ENCODE peak calls at places on chromosome 3, in seven cellular contexts. N is mucosa of descending colon, T is cardiac muscle cell, K is stomach, Q is cardiac fibroblast, E is HFFc6, H is WTC11. B is an unnamed sample.

GRCh38 chr3:54476876-54477275 is 354.5 kb downstream of the CACNA2D3 start:
- DNase-seq in E (no peak), T (no peak), H (no peak), Q (no peak), N (no peak), K (no peak), B (no peak)

GRCh38 chr3:123286308-123287023 is 84.7 kb downstream of the SEC22A start:
- DNase-seq in N (peak; percentile 48), T (peak; percentile 81), E (peak; percentile 65), K (no peak), H (peak; percentile 82), Q (peak; percentile 78), B (peak; percentile 83)

GRCh38 chr3:136838641-136839555 is 20.0 kb downstream of the SLC35G2 start:
- DNase-seq in T (peak; percentile 44), Q (peak; percentile 72), N (no peak), H (no peak), K (no peak), E (peak; percentile 38), B (no peak)

GRCh38 chr3:186417791-186418190 is 55.8 kb upstream of the DGKG start:
- DNase-seq in Q (peak; percentile 92), N (no peak), T (peak; percentile 49), K (no peak), H (no peak), E (peak; percentile 91), B (no peak)

GRCh38 chr3:123414958-123415792 is 33.7 kb downstream of the ADCY5 start:
- DNase-seq in N (no peak), K (no peak), T (no peak), Q (no peak), E (no peak), H (no peak), B (no peak)

GRCh38 chr3:111739241-111739952 is 119.7 kb upstream of the PHLDB2 start:
- DNase-seq in K (peak; percentile 52), Q (peak; percentile 89), H (no peak), E (peak; percentile 86), T (peak; percentile 24), N (no peak), B (no peak)

GRCh38 chr3:99246010-99246654 is 344.6 kb upstream of the DCBLD2 start:
- DNase-seq in E (peak; percentile 51), Q (peak; percentile 77), K (no peak), T (peak; percentile 34), N (no peak), H (no peak), B (no peak)

GRCh38 chr3:68057637-68058320 is 403.4 kb upstream of the SUCLG2 start:
- DNase-seq in K (no peak), T (no peak), Q (no peak), H (no peak), N (no peak), E (no peak), B (no peak)

GRCh38 chr3:172622916-172623700 is 87.8 kb downstream of the NCEH1 start:
- DNase-seq in Q (peak; percentile 79), T (peak; percentile 70), H (no peak), N (no peak), E (peak; percentile 39), K (peak; percentile 38), B (peak; percentile 41)

GRCh38 chr3:50238549-50239026 is 2.6 kb downstream of the GNAI2 start:
- DNase-seq in K (peak; percentile 95), H (no peak), N (peak; percentile 94), Q (peak; percentile 32), E (no peak), T (no peak), B (no peak)

GRCh38 chr3:54882114-54882833 is 45.6 kb downstream of the LRTM1 start:
- DNase-seq in N (no peak), K (no peak), Q (peak; percentile 96), T (peak; percentile 89), E (peak; percentile 97), H (no peak), B (no peak)

GRCh38 chr3:195226900-195227447 is 44.0 kb downstream of the XXYLT1 start:
- DNase-seq in H (no peak), K (peak; percentile 29), T (peak; percentile 47), N (no peak), E (no peak), Q (peak; percentile 31), B (no peak)

GRCh38 chr3:195226445-195226844 is 44.5 kb downstream of the XXYLT1 start:
- DNase-seq in E (no peak), H (no peak), K (peak; percentile 13), Q (no peak), T (no peak), N (no peak), B (no peak)

GRCh38 chr3:195221876-195222617 is 48.9 kb downstream of the XXYLT1 start:
- DNase-seq in T (no peak), K (no peak), H (no peak), N (no peak), Q (no peak), E (no peak), B (no peak)

GRCh38 chr3:195224980-195225580 is 45.9 kb downstream of the XXYLT1 start:
- DNase-seq in N (no peak), E (no peak), H (no peak), Q (no peak), T (no peak), K (peak; percentile 7), B (no peak)

GRCh38 chr3:195224156-195224979 is 46.6 kb downstream of the XXYLT1 start:
- DNase-seq in H (no peak), T (no peak), N (no peak), K (peak; percentile 13), Q (no peak), E (no peak), B (no peak)
- TF ChIP-seq CTCF in H (no peak), T (no peak), N (no peak), K (no peak), Q (no peak), E (no peak), B (no peak)

DNA sequence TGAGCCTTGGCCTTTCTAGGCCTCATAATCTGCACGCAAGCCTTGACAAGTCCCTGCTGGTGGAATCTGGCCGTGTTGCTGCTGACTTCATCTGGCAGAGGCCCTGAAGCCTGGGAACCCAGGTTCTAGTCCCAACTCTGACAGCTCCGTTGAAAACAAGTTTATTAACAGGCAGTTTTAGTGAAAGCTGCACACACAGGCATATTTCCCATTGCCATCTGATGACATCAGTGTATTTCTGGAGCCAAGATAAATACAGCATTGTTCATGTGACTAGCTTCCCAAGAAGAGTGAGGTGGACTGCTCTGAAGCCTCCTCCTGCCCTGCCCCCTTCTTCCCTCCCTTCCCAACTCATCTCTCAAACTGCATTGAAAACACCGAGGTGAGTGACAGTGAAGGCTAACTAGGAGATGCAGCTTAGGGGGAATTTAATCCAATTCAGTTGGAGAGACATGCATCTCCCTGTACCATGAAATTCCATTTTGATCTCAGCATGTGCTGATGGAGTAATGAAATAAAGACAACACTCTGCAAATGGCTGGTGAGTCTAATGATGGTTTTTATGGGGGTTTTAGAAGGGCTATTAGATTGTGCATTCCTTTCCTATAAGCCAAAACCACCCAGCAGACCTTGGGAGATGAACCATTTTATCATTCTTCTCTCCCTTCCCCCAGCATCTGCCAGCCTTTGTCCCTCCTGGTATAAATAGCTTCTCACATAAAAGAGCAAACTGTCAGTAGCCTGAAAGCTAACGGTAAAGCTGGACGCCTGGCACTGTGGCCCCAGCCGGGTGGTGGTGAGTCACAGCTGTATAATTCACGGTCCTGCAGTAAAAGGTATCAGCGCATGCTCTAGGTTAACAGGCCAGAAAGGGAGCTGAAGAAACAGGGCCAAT is 38.0 kb downstream of the PRICKLE2 start:
- DNase-seq in Q (peak; percentile 99), T (peak; percentile 95), H (no peak), E (peak; percentile 97), N (peak; percentile 37), K (peak; percentile 40), B (no peak)
- TF ChIP-seq CTCF in Q (peak; percentile 5), T (no peak), H (no peak), E (no peak), N (no peak), K (no peak), B (no peak)

GRCh38 chr3:157067114-157067513 is 92.8 kb downstream of the CCNL1 start:
- DNase-seq in Q (no peak), E (no peak), T (no peak), N (no peak), K (no peak), H (no peak), B (no peak)
- TF ChIP-seq CTCF in Q (no peak), E (no peak), T (no peak), N (no peak), K (no peak), H (no peak), B (peak; percentile 32)

DNA sequence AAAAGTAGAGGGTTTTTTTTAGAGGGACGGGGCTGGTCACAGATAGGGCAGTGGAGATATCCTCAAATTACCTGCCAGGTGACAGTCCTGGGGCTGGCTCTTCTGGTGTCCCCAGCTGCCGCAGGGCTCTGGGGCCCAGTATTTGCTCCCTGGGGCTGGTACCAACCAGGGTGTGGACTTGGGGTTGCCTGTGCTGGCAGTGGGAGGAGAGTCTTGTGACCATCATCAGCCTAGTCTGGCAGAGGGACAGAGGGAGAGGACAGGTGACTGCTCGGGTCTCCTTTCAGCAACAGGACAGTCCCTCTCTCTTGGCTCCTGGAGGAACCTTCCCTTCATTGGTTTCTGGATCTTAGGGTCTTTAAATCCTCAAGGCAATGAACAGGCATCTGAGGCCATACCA is 7.9 kb upstream of the RPP14 start:
- DNase-seq in N (no peak), H (no peak), K (no peak), E (no peak), Q (no peak), T (no peak), B (no peak)
- TF ChIP-seq CTCF in N (no peak), H (no peak), K (no peak), E (no peak), Q (no peak), T (no peak), B (no peak)

GRCh38 chr3:100737334-100737733 is 28.0 kb downstream of the TFG start:
- DNase-seq in E (peak; percentile 5), K (no peak), T (peak; percentile 45), H (no peak), N (no peak), Q (peak; percentile 37), B (no peak)
- TF ChIP-seq CTCF in E (peak; percentile 75), K (no peak), T (peak; percentile 45), H (no peak), N (no peak), Q (peak; percentile 25), B (no peak)

GRCh38 chr3:141487419-141488345 is 855 bp downstream of the RASA2 start:
- DNase-seq in H (peak; percentile 79), K (peak; percentile 87), T (peak; percentile 64), Q (peak; percentile 46), E (peak; percentile 30), N (peak; percentile 89), B (peak; percentile 77)
- TF ChIP-seq CTCF in H (no peak), K (no peak), T (no peak), Q (no peak), E (no peak), N (no peak), B (no peak)

B was measured in GM10248.